ENCODE peak calls at places on chromosomes 3 and 15, in seven cellular contexts. One of them, this sample, is unnamed.

GRCh38 chr15:29259233-29259632 is 10.4 kb downstream of the NSMCE3 start:
- DNase-seq in EL: no peak
- DNase-seq in HCT116: no peak
- DNase-seq in left ventricle myocardium inferior: no peak
- DNase-seq in glomerular endothelial cell: no peak
- DNase-seq in stimulated activated CD8-positive, alpha-beta memory T cell treated with anti-CD3 and anti-CD28 coated beads, Interleukin-4, amount 100 ng/mL, for 24 hours: no peak
- DNase-seq in GM06990: no peak
- DNase-seq in this sample: no peak

GRCh38 chr3:25386686-25387271 is 41.3 kb upstream of the RARB start:
- DNase-seq in EL: no peak
- DNase-seq in HCT116: no peak
- DNase-seq in left ventricle myocardium inferior: no peak
- DNase-seq in glomerular endothelial cell: no peak
- DNase-seq in stimulated activated CD8-positive, alpha-beta memory T cell treated with anti-CD3 and anti-CD28 coated beads, Interleukin-4, amount 100 ng/mL, for 24 hours: no peak
- DNase-seq in GM06990: no peak
- DNase-seq in this sample: no peak

GRCh38 chr3:115517457-115518050 is 105.8 kb upstream of the GAP43 start:
- DNase-seq in EL: no peak
- DNase-seq in HCT116: no peak
- DNase-seq in left ventricle myocardium inferior: no peak
- DNase-seq in glomerular endothelial cell: no peak
- DNase-seq in stimulated activated CD8-positive, alpha-beta memory T cell treated with anti-CD3 and anti-CD28 coated beads, Interleukin-4, amount 100 ng/mL, for 24 hours: no peak
- DNase-seq in GM06990: no peak
- DNase-seq in this sample: no peak

GRCh38 chr3:141243295-141243707 is 11.7 kb downstream of the PXYLP1 start:
- DNase-seq in EL: peak
- DNase-seq in HCT116: no peak
- DNase-seq in left ventricle myocardium inferior: no peak
- DNase-seq in glomerular endothelial cell: no peak
- DNase-seq in stimulated activated CD8-positive, alpha-beta memory T cell treated with anti-CD3 and anti-CD28 coated beads, Interleukin-4, amount 100 ng/mL, for 24 hours: peak
- DNase-seq in GM06990: no peak
- DNase-seq in this sample: peak

GRCh38 chr3:133390715-133391114 is 9.1 kb upstream of the BFSP2 start:
- DNase-seq in EL: no peak
- DNase-seq in HCT116: no peak
- DNase-seq in left ventricle myocardium inferior: no peak
- DNase-seq in glomerular endothelial cell: no peak
- DNase-seq in stimulated activated CD8-positive, alpha-beta memory T cell treated with anti-CD3 and anti-CD28 coated beads, Interleukin-4, amount 100 ng/mL, for 24 hours: no peak
- DNase-seq in GM06990: no peak
- DNase-seq in this sample: no peak

GRCh38 chr15:78951841-78952238 is 7.0 kb upstream of the CTSH start:
- DNase-seq in EL: peak
- DNase-seq in HCT116: no peak
- DNase-seq in left ventricle myocardium inferior: no peak
- DNase-seq in glomerular endothelial cell: no peak
- DNase-seq in stimulated activated CD8-positive, alpha-beta memory T cell treated with anti-CD3 and anti-CD28 coated beads, Interleukin-4, amount 100 ng/mL, for 24 hours: no peak
- DNase-seq in GM06990: no peak
- DNase-seq in this sample: no peak

GRCh38 chr3:172777901-172778300 is 27.4 kb downstream of the ECT2 start:
- DNase-seq in EL: no peak
- DNase-seq in HCT116: no peak
- DNase-seq in left ventricle myocardium inferior: no peak
- DNase-seq in glomerular endothelial cell: no peak
- DNase-seq in stimulated activated CD8-positive, alpha-beta memory T cell treated with anti-CD3 and anti-CD28 coated beads, Interleukin-4, amount 100 ng/mL, for 24 hours: no peak
- DNase-seq in GM06990: no peak
- DNase-seq in this sample: no peak

GRCh38 chr3:150447631-150448465 is 39.8 kb downstream of the TSC22D2 start:
- DNase-seq in EL: peak
- DNase-seq in HCT116: no peak
- DNase-seq in left ventricle myocardium inferior: no peak
- DNase-seq in glomerular endothelial cell: no peak
- DNase-seq in stimulated activated CD8-positive, alpha-beta memory T cell treated with anti-CD3 and anti-CD28 coated beads, Interleukin-4, amount 100 ng/mL, for 24 hours: no peak
- DNase-seq in GM06990: no peak
- DNase-seq in this sample: no peak

GRCh38 chr3:45347329-45348000 is 40.9 kb upstream of the LARS2 start:
- DNase-seq in EL: no peak
- DNase-seq in HCT116: no peak
- DNase-seq in left ventricle myocardium inferior: no peak
- DNase-seq in glomerular endothelial cell: no peak
- DNase-seq in stimulated activated CD8-positive, alpha-beta memory T cell treated with anti-CD3 and anti-CD28 coated beads, Interleukin-4, amount 100 ng/mL, for 24 hours: no peak
- DNase-seq in GM06990: no peak
- DNase-seq in this sample: no peak

GRCh38 chr3:189316296-189317019 is 144.7 kb downstream of the TPRG1 start:
- DNase-seq in EL: peak
- DNase-seq in HCT116: no peak
- DNase-seq in left ventricle myocardium inferior: no peak
- DNase-seq in glomerular endothelial cell: no peak
- DNase-seq in stimulated activated CD8-positive, alpha-beta memory T cell treated with anti-CD3 and anti-CD28 coated beads, Interleukin-4, amount 100 ng/mL, for 24 hours: no peak
- DNase-seq in GM06990: no peak
- DNase-seq in this sample: no peak

GRCh38 chr3:101070260-101071121 is 77.3 kb upstream of the ABI3BP start:
- DNase-seq in EL: peak
- DNase-seq in HCT116: peak
- DNase-seq in left ventricle myocardium inferior: peak
- DNase-seq in glomerular endothelial cell: no peak
- DNase-seq in stimulated activated CD8-positive, alpha-beta memory T cell treated with anti-CD3 and anti-CD28 coated beads, Interleukin-4, amount 100 ng/mL, for 24 hours: peak
- DNase-seq in GM06990: peak
- DNase-seq in this sample: no peak

GRCh38 chr3:165814380-165814779 is 22.8 kb downstream of the BCHE start:
- DNase-seq in EL: no peak
- DNase-seq in HCT116: no peak
- DNase-seq in left ventricle myocardium inferior: no peak
- DNase-seq in glomerular endothelial cell: no peak
- DNase-seq in stimulated activated CD8-positive, alpha-beta memory T cell treated with anti-CD3 and anti-CD28 coated beads, Interleukin-4, amount 100 ng/mL, for 24 hours: no peak
- DNase-seq in GM06990: no peak
- DNase-seq in this sample: no peak

GRCh38 chr3:61922118-61922517 is 360.7 kb downstream of the PTPRG start:
- DNase-seq in EL: peak
- DNase-seq in HCT116: no peak
- DNase-seq in left ventricle myocardium inferior: no peak
- DNase-seq in glomerular endothelial cell: no peak
- DNase-seq in stimulated activated CD8-positive, alpha-beta memory T cell treated with anti-CD3 and anti-CD28 coated beads, Interleukin-4, amount 100 ng/mL, for 24 hours: no peak
- DNase-seq in GM06990: no peak
- DNase-seq in this sample: no peak

GRCh38 chr15:92638709-92639365 is 16.7 kb downstream of the FAM174B start:
- DNase-seq in EL: no peak
- DNase-seq in HCT116: no peak
- DNase-seq in left ventricle myocardium inferior: no peak
- DNase-seq in glomerular endothelial cell: no peak
- DNase-seq in stimulated activated CD8-positive, alpha-beta memory T cell treated with anti-CD3 and anti-CD28 coated beads, Interleukin-4, amount 100 ng/mL, for 24 hours: no peak
- DNase-seq in GM06990: peak
- DNase-seq in this sample: no peak

GRCh38 chr15:74682954-74683353 is 12.9 kb downstream of the EDC3 start:
- DNase-seq in EL: no peak
- DNase-seq in HCT116: no peak
- DNase-seq in left ventricle myocardium inferior: no peak
- DNase-seq in glomerular endothelial cell: no peak
- DNase-seq in stimulated activated CD8-positive, alpha-beta memory T cell treated with anti-CD3 and anti-CD28 coated beads, Interleukin-4, amount 100 ng/mL, for 24 hours: no peak
- DNase-seq in GM06990: no peak
- DNase-seq in this sample: no peak

GRCh38 chr3:10306156-10306555 is 13.4 kb upstream of the GHRL start:
- DNase-seq in EL: no peak
- DNase-seq in HCT116: no peak
- DNase-seq in left ventricle myocardium inferior: no peak
- DNase-seq in glomerular endothelial cell: no peak
- DNase-seq in stimulated activated CD8-positive, alpha-beta memory T cell treated with anti-CD3 and anti-CD28 coated beads, Interleukin-4, amount 100 ng/mL, for 24 hours: no peak
- DNase-seq in GM06990: no peak
- DNase-seq in this sample: no peak

GRCh38 chr15:68504721-68505090 is 72.7 kb upstream of the ITGA11 start:
- DNase-seq in EL: no peak
- DNase-seq in HCT116: no peak
- DNase-seq in left ventricle myocardium inferior: no peak
- DNase-seq in glomerular endothelial cell: no peak
- DNase-seq in stimulated activated CD8-positive, alpha-beta memory T cell treated with anti-CD3 and anti-CD28 coated beads, Interleukin-4, amount 100 ng/mL, for 24 hours: no peak
- DNase-seq in GM06990: no peak
- DNase-seq in this sample: peak

GRCh38 chr3:50256978-50257890 is 11.7 kb upstream of the SEMA3B start:
- DNase-seq in EL: no peak
- DNase-seq in HCT116: no peak
- DNase-seq in left ventricle myocardium inferior: no peak
- DNase-seq in glomerular endothelial cell: no peak
- DNase-seq in stimulated activated CD8-positive, alpha-beta memory T cell treated with anti-CD3 and anti-CD28 coated beads, Interleukin-4, amount 100 ng/mL, for 24 hours: no peak
- DNase-seq in GM06990: no peak
- DNase-seq in this sample: no peak

GRCh38 chr3:35639251-35640185 is at the start of gene ARPP21:
- DNase-seq in EL: no peak
- DNase-seq in HCT116: no peak
- DNase-seq in left ventricle myocardium inferior: no peak
- DNase-seq in glomerular endothelial cell: no peak
- DNase-seq in stimulated activated CD8-positive, alpha-beta memory T cell treated with anti-CD3 and anti-CD28 coated beads, Interleukin-4, amount 100 ng/mL, for 24 hours: no peak
- DNase-seq in GM06990: peak
- DNase-seq in this sample: no peak

GRCh38 chr3:174884776-174885568 is 25.8 kb downstream of the NAALADL2 start:
- DNase-seq in EL: no peak
- DNase-seq in HCT116: no peak
- DNase-seq in left ventricle myocardium inferior: no peak
- DNase-seq in glomerular endothelial cell: no peak
- DNase-seq in stimulated activated CD8-positive, alpha-beta memory T cell treated with anti-CD3 and anti-CD28 coated beads, Interleukin-4, amount 100 ng/mL, for 24 hours: no peak
- DNase-seq in GM06990: no peak
- DNase-seq in this sample: no peak

This sample was measured in vagina.